ENCODE peak calls at places on chromosomes 3 and 15, in seven cellular contexts. H is AG10803, R is heart right ventricle, I is fibroblast of mammary gland, B is tibial artery, G is A673, M is psoas muscle. E is an unnamed sample.

GRCh38 chr3:113254171-113254947 is 43.0 kb downstream of the BOC start:
- DNase-seq in H (no peak), B (no peak), M (no peak), I (no peak), G (no peak), R (no peak), E (no peak)

GRCh38 chr15:40343512-40343911 is 2.8 kb upstream of the CCDC9B start:
- DNase-seq in M (peak), I (peak), B (peak), H (peak), G (peak), R (no peak), E (peak)

GRCh38 chr3:60979861-60980739 is 271.2 kb downstream of the FHIT start:
- DNase-seq in H (peak), G (no peak), R (no peak), B (no peak), I (peak), M (no peak), E (no peak)

GRCh38 chr15:39855400-39855799 is 64.7 kb downstream of the GPR176 start:
- DNase-seq in B (peak), G (no peak), H (peak), M (no peak), I (peak), R (no peak), E (no peak)

GRCh38 chr3:173838644-173839043 is 441.1 kb downstream of the NLGN1 start:
- DNase-seq in R (no peak), G (no peak), B (no peak), H (no peak), I (no peak), M (no peak), E (no peak)

GRCh38 chr3:136984837-136985236 is 27.1 kb downstream of the IL20RB start:
- DNase-seq in B (no peak), R (no peak), M (no peak), I (no peak), H (peak), G (no peak), E (peak)

GRCh38 chr3:55555866-55556621 is 68.9 kb upstream of the WNT5A start:
- DNase-seq in H (no peak), I (no peak), G (no peak), B (no peak), R (no peak), M (no peak), E (no peak)

GRCh38 chr3:170622369-170623159 is 36.7 kb upstream of the SLC7A14 start:
- DNase-seq in M (no peak), H (peak), G (peak), R (peak), I (peak), B (no peak), E (no peak)

GRCh38 chr3:13480340-13481318 is 523 bp downstream of the HDAC11 start:
- DNase-seq in I (peak), H (no peak), B (no peak), M (no peak), R (no peak), G (peak), E (no peak)

GRCh38 chr3:126127904-126128303 is 44.0 kb upstream of the SLC41A3 start:
- DNase-seq in M (peak), R (peak), B (no peak), I (no peak), H (no peak), G (no peak), E (no peak)

GRCh38 chr3:194136519-194137313 is 768 bp downstream of the HES1 start:
- DNase-seq in B (peak), I (peak), G (peak), R (peak), H (peak), M (peak), E (peak)

GRCh38 chr15:94346272-94346671 is 114.9 kb downstream of the MCTP2 start:
- DNase-seq in I (peak), M (no peak), G (peak), H (peak), R (no peak), B (no peak), E (no peak)

GRCh38 chr3:46866720-46867549 is 3.7 kb upstream of the MYL3 start:
- DNase-seq in B (peak), M (peak), G (peak), R (peak), H (peak), I (peak), E (peak)

GRCh38 chr3:192130534-192131132 is 596.7 kb downstream of the FGF12 start:
- DNase-seq in H (peak), B (peak), M (peak), I (peak), R (no peak), G (peak), E (peak)

GRCh38 chr3:141863497-141863896 is 12.9 kb upstream of the ATP1B3 start:
- DNase-seq in I (peak), B (no peak), R (no peak), M (no peak), H (peak), G (no peak), E (peak)

GRCh38 chr3:83934208-83935150 is 1024.3 kb upstream of the CADM2 start:
- DNase-seq in M (no peak), R (no peak), H (no peak), B (no peak), G (peak), I (no peak), E (no peak)

GRCh38 chr15:78103406-78104118 is 11.2 kb downstream of the SH2D7 start:
- DNase-seq in I (no peak), H (no peak), B (no peak), M (no peak), G (no peak), R (no peak), E (no peak)

GRCh38 chr15:44883219-44883900 is 73.1 kb upstream of the TERB2 start:
- DNase-seq in H (no peak), M (no peak), I (no peak), R (no peak), B (no peak), G (no peak), E (no peak)

GRCh38 chr3:116905805-116906204 is 196.2 kb downstream of the TUSC7 start:
- DNase-seq in M (no peak), G (no peak), I (peak), R (no peak), B (no peak), H (no peak), E (no peak)

GRCh38 chr15:81297580-81298575 is 26.1 kb downstream of the STARD5 start:
- DNase-seq in B (no peak), G (no peak), R (no peak), I (no peak), M (no peak), H (no peak), E (no peak)

GRCh38 chr3:150469031-150469930 is 61.2 kb downstream of the TSC22D2 start:
- DNase-seq in R (no peak), I (peak), M (peak), H (peak), B (peak), G (peak), E (peak)

GRCh38 chr15:25243800-25244097 is 195.1 kb downstream of the UBE3A start:
- DNase-seq in B (peak), R (peak), I (no peak), M (peak), H (no peak), G (no peak), E (no peak)

GRCh38 chr15:58396181-58396580 is 35.6 kb upstream of the LIPC start:
- DNase-seq in R (no peak), B (no peak), I (peak), M (no peak), H (peak), G (peak), E (no peak)

GRCh38 chr15:48695088-48695834 is 49.8 kb upstream of the FBN1 start:
- DNase-seq in M (no peak), B (no peak), R (no peak), H (peak), G (peak), I (peak), E (peak)

GRCh38 chr3:110989446-110989845 is 82.2 kb upstream of the NECTIN3 start:
- DNase-seq in G (no peak), I (no peak), H (no peak), M (no peak), B (no peak), R (no peak), E (no peak)

GRCh38 chr3:110984456-110985250 is 87.0 kb upstream of the NECTIN3 start:
- DNase-seq in B (no peak), H (no peak), I (no peak), R (no peak), G (no peak), M (no peak), E (no peak)
- TF ChIP-seq CTCF in B (no peak), H (no peak), I (no peak), R (no peak), G (no peak), M (no peak), E (no peak)

GRCh38 chr3:37905346-37905745 is 43.7 kb downstream of the CTDSPL start:
- DNase-seq in G (no peak), I (no peak), H (no peak), R (no peak), M (no peak), B (no peak), E (no peak)

GRCh38 chr3:37907906-37908305 is 46.2 kb downstream of the CTDSPL start:
- DNase-seq in B (no peak), M (no peak), I (no peak), R (no peak), G (no peak), H (no peak), E (no peak)

GRCh38 chr3:37907371-37907770 is 45.7 kb downstream of the CTDSPL start:
- DNase-seq in M (no peak), B (no peak), I (no peak), R (no peak), H (no peak), G (no peak), E (no peak)

GRCh38 chr3:37905987-37906674 is 44.5 kb downstream of the CTDSPL start:
- DNase-seq in I (peak), B (peak), H (peak), G (peak), M (no peak), R (no peak), E (peak)

DNA sequence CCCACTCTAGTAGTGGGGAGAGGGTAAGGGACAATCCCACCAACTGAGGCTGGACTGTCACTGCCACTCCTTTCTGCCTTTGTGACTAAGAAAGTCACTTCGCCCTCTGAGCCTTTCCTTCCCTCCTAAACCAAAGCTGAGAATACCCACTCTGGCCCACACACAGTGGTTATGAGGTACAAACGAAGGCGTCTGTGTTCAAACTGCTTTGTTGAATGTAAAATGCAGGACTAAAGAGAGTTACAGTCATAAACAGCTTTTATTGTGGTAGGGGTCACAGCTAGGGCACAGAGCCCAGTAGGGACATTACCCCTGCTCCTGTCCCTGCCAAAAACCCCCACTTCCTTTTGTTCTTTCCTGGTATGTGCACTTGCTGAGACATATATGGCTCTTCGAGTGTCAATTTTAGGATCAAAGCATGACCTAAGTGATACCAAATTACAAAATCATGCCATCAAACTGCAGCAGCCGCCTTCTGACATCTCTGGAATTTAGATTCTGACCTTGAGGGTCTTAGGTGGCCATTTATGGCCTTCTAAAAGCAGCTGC is 45.1 kb downstream of the CTDSPL start:
- DNase-seq in H (no peak), R (no peak), I (no peak), M (no peak), G (no peak), B (no peak), E (peak)
- H3K4me3 ChIP-seq in H (no peak), R (no peak), I (no peak), M (no peak), G (no peak), B (no peak), E (no peak)

DNA sequence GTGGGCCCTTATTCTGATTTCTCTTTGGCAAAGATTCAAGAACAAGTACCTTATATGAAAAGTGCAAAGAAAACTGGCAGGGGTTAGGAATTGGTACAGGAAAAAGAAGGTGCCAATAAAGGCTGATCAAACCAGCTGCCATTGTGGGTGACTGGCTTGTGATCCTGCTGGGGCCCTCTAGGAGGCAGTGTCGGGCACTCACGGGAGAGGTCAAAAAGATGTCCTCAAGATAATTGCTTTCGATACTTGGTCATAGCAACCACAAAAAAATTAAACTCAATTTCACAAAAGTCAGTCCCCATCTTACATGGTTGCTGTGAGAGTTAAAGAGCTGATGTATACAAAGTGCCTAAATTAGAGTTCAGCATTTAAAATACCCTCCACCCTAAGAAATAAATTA is 31.0 kb upstream of the CAV3 start:
- DNase-seq in H (no peak), G (no peak), I (no peak), R (no peak), M (no peak), B (no peak), E (no peak)
- TF ChIP-seq CTCF in H (peak), G (peak), I (peak), R (no peak), M (no peak), B (no peak), E (peak)

GRCh38 chr15:35505816-35506215 is 40.1 kb downstream of the DPH6 start:
- DNase-seq in B (no peak), H (no peak), M (no peak), R (no peak), I (no peak), G (no peak), E (no peak)
- H3K4me3 ChIP-seq in B (no peak), H (no peak), M (no peak), R (no peak), I (no peak), G (no peak), E (no peak)

GRCh38 chr15:66004618-66005262 is 135.4 kb downstream of the RAB11A start:
- DNase-seq in B (no peak), I (peak), M (no peak), G (peak), H (peak), R (no peak), E (peak)

GRCh38 chr15:66008920-66009572 is 139.8 kb downstream of the RAB11A start:
- DNase-seq in H (no peak), M (no peak), G (peak), I (peak), B (no peak), R (no peak), E (no peak)

GRCh38 chr15:66006986-66007385 is 137.7 kb downstream of the RAB11A start:
- DNase-seq in M (no peak), I (peak), R (no peak), B (no peak), H (no peak), G (no peak), E (no peak)

GRCh38 chr15:66007663-66008262 is 138.5 kb downstream of the RAB11A start:
- DNase-seq in R (no peak), G (no peak), M (no peak), I (no peak), H (no peak), B (no peak), E (no peak)
- TF ChIP-seq CTCF in R (no peak), G (no peak), M (no peak), I (peak), H (no peak), B (no peak), E (no peak)

GRCh38 chr3:30085486-30085885 is 520.9 kb upstream of the TGFBR2 start:
- DNase-seq in G (no peak), B (no peak), H (no peak), I (no peak), M (no peak), R (no peak), E (no peak)

GRCh38 chr3:30083315-30083714 is 523.1 kb upstream of the TGFBR2 start:
- DNase-seq in M (no peak), I (no peak), H (no peak), R (no peak), G (no peak), B (no peak), E (no peak)

GRCh38 chr3:30082652-30083051 is 523.7 kb upstream of the TGFBR2 start:
- DNase-seq in B (no peak), M (no peak), R (no peak), G (no peak), I (no peak), H (no peak), E (no peak)

GRCh38 chr3:30084304-30084703 is 522.1 kb upstream of the TGFBR2 start:
- DNase-seq in B (no peak), G (no peak), R (no peak), I (no peak), H (no peak), M (no peak), E (no peak)

DNA sequence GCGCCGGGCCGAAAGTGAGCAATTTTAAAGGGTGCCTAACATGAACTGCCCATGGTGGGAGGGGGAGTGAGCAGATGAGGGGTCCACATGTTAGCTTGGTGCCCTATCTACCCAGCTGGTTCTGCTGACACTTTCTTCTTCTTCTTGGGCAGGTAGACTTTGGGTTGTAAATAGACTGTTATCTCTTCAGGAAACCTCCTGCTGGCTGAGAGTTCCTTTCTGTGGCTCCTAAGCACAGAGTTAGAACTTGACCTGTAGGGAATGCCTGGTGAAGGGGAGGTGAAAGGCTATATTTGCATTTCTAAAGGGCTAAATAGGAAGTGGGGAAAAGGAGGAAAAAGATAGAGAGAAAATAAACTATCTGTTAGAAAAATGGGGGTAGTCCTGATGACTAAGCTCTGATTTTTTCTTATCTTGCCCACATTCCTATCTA is 521.4 kb upstream of the TGFBR2 start:
- DNase-seq in G (no peak), B (no peak), I (no peak), H (no peak), R (no peak), M (no peak), E (peak)
- H3K4me3 ChIP-seq in G (no peak), B (no peak), I (no peak), H (no peak), R (no peak), M (no peak), E (no peak)

GRCh38 chr3:164233951-164234350 is 844.3 kb downstream of the SI start:
- DNase-seq in B (no peak), G (no peak), R (no peak), I (no peak), M (no peak), H (no peak), E (no peak)
- TF ChIP-seq CTCF in B (no peak), G (no peak), R (no peak), I (no peak), M (no peak), H (no peak), E (no peak)

GRCh38 chr15:33314115-33314514 is 3.3 kb downstream of the RYR3 start:
- DNase-seq in B (no peak), I (no peak), R (no peak), H (no peak), G (no peak), M (no peak), E (no peak)

GRCh38 chr15:33313491-33313890 is 2.7 kb downstream of the RYR3 start:
- DNase-seq in G (no peak), I (no peak), H (no peak), B (no peak), R (no peak), M (no peak), E (no peak)

GRCh38 chr15:33310481-33311311 is at the start of gene RYR3:
- DNase-seq in R (peak), I (peak), H (no peak), M (peak), B (peak), G (peak), E (no peak)

GRCh38 chr15:33309602-33310276 is 1.0 kb upstream of the RYR3 start:
- DNase-seq in M (no peak), R (no peak), G (peak), H (no peak), I (peak), B (peak), E (no peak)

DNA sequence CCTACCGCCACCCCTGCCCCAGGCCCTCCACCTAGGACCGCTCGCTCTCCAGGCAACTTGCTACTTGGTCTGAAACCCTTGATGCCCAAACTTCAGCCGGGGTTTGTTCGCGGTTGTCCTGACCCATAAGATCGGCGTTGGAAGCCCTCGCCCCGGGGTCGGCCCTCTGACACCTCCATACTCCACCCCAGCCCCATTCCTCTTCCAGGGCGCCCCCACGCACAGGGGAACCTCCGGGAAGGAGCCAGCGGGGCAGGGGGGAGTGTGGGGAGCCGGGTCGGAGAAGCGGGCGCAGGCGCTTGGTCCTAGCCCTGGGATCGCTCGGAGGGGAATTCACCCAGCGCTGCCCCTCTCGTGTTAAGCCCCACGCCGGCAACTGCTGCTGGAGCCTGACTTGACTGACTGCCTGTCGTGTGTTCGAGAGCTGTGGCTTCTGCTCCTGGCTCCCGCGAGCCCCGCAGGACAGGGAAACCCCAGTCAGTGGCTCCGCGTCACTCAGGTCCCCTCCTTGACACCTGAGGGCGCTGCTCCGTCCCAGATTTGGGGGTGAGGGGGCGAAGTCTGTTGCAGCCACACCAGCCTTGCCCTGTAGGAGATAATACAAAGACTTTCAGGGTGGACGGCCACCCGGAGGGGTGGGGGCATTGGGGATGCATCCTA is 675 bp downstream of the RYR3 start:
- DNase-seq in G (no peak), M (no peak), R (no peak), I (no peak), H (no peak), B (no peak), E (no peak)
- H3K4me3 ChIP-seq in G (no peak), M (peak), R (peak), I (no peak), H (no peak), B (peak), E (no peak)

DNA sequence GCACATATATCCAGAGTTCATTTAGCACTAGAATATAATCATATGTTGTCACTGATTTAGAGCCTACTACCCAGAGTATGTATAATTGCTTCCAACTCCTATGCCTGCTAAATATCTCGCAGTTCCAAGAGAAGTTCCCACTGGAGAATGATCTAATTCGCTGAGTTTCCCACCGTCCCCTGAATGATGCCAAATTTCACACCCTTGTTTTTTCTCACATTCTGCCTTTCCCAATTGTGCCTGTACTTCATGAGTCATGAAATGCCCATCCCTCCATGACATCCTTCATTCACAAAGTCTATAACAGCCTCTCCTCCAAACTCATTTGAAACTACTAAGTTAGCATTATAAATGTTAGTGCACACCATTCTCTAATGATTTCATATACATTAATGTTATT is 177.2 kb downstream of the CBLB start:
- DNase-seq in I (peak), G (no peak), R (no peak), B (no peak), H (peak), M (no peak), E (no peak)
- TF ChIP-seq CTCF in I (no peak), G (no peak), R (no peak), B (no peak), H (no peak), M (no peak), E (no peak)